ENCODE peak calls at places on chromosomes 1 and 21, in nine cellular contexts. One of them, this sample, is unnamed. For H3K4me1, the result is how much of the 10 kb centered on the place peaks cover.

GRCh38 chr1:63931468-63931867 is 157.7 kb downstream of the ROR1 start:
- DNase-seq in CD8-positive, alpha-beta T cell: no peak
- DNase-seq in neural progenitor cell: no peak
- DNase-seq in suprapubic skin: no peak
- DNase-seq in cardiac muscle cell: peak
- DNase-seq in A549: no peak
- DNase-seq in adrenal gland: no peak
- DNase-seq in psoas muscle: no peak
- DNase-seq in pancreas: no peak
- DNase-seq in this sample: no peak

GRCh38 chr1:233518344-233518743 is 95.6 kb upstream of the KCNK1 start:
- DNase-seq in neural progenitor cell: peak
- DNase-seq in pancreas: no peak
- DNase-seq in adrenal gland: peak
- DNase-seq in psoas muscle: no peak
- DNase-seq in CD8-positive, alpha-beta T cell: no peak
- DNase-seq in suprapubic skin: no peak
- DNase-seq in A549: peak
- DNase-seq in cardiac muscle cell: peak
- DNase-seq in this sample: no peak

GRCh38 chr1:9835404-9835757 is 11.6 kb upstream of the CLSTN1 start:
- DNase-seq in suprapubic skin: no peak
- DNase-seq in CD8-positive, alpha-beta T cell: no peak
- DNase-seq in cardiac muscle cell: no peak
- DNase-seq in pancreas: no peak
- DNase-seq in A549: no peak
- DNase-seq in adrenal gland: no peak
- DNase-seq in neural progenitor cell: no peak
- DNase-seq in psoas muscle: no peak
- DNase-seq in this sample: no peak

GRCh38 chr1:161307230-161307768 is 2.5 kb downstream of the MPZ start:
- DNase-seq in neural progenitor cell: no peak
- DNase-seq in psoas muscle: no peak
- DNase-seq in pancreas: no peak
- DNase-seq in cardiac muscle cell: peak
- DNase-seq in suprapubic skin: no peak
- DNase-seq in A549: no peak
- DNase-seq in CD8-positive, alpha-beta T cell: peak
- DNase-seq in adrenal gland: no peak
- DNase-seq in this sample: no peak

GRCh38 chr1:165949335-165950130 is 122.1 kb downstream of the UCK2 start:
- DNase-seq in neural progenitor cell: peak
- DNase-seq in CD8-positive, alpha-beta T cell: no peak
- DNase-seq in A549: no peak
- DNase-seq in psoas muscle: no peak
- DNase-seq in pancreas: no peak
- DNase-seq in adrenal gland: no peak
- DNase-seq in cardiac muscle cell: peak
- DNase-seq in suprapubic skin: no peak
- DNase-seq in this sample: no peak

GRCh38 chr1:232764458-232765231 is 40.6 kb upstream of the MAP10 start:
- DNase-seq in adrenal gland: no peak
- DNase-seq in suprapubic skin: no peak
- DNase-seq in neural progenitor cell: no peak
- DNase-seq in CD8-positive, alpha-beta T cell: no peak
- DNase-seq in pancreas: peak
- DNase-seq in psoas muscle: no peak
- DNase-seq in A549: no peak
- DNase-seq in cardiac muscle cell: no peak
- DNase-seq in this sample: peak

GRCh38 chr1:228457396-228458176 is 29.6 kb upstream of the RNF187 start:
- DNase-seq in pancreas: peak
- DNase-seq in psoas muscle: peak
- DNase-seq in adrenal gland: peak
- DNase-seq in suprapubic skin: peak
- DNase-seq in A549: peak
- DNase-seq in neural progenitor cell: peak
- DNase-seq in cardiac muscle cell: peak
- DNase-seq in CD8-positive, alpha-beta T cell: peak
- DNase-seq in this sample: peak

GRCh38 chr1:79161077-79161476 is 154.5 kb upstream of the ADGRL4 start:
- DNase-seq in CD8-positive, alpha-beta T cell: no peak
- DNase-seq in A549: no peak
- DNase-seq in adrenal gland: no peak
- DNase-seq in psoas muscle: no peak
- DNase-seq in neural progenitor cell: no peak
- DNase-seq in suprapubic skin: no peak
- DNase-seq in pancreas: no peak
- DNase-seq in cardiac muscle cell: peak
- DNase-seq in this sample: no peak

GRCh38 chr1:24826510-24826909 is 81.3 kb downstream of the CLIC4 start:
- DNase-seq in psoas muscle: no peak
- DNase-seq in cardiac muscle cell: no peak
- DNase-seq in CD8-positive, alpha-beta T cell: no peak
- DNase-seq in A549: no peak
- DNase-seq in pancreas: no peak
- DNase-seq in suprapubic skin: no peak
- DNase-seq in adrenal gland: no peak
- DNase-seq in neural progenitor cell: no peak
- DNase-seq in this sample: no peak

GRCh38 chr1:66177483-66177882 is 356.5 kb upstream of the SGIP1 start:
- DNase-seq in suprapubic skin: no peak
- DNase-seq in psoas muscle: no peak
- DNase-seq in CD8-positive, alpha-beta T cell: no peak
- DNase-seq in adrenal gland: no peak
- DNase-seq in cardiac muscle cell: no peak
- DNase-seq in pancreas: no peak
- DNase-seq in neural progenitor cell: no peak
- DNase-seq in A549: no peak
- DNase-seq in this sample: no peak

GRCh38 chr1:229199261-229199850 is 71.6 kb upstream of the RAB4A start:
- DNase-seq in suprapubic skin: no peak
- DNase-seq in adrenal gland: no peak
- DNase-seq in cardiac muscle cell: no peak
- DNase-seq in pancreas: no peak
- DNase-seq in CD8-positive, alpha-beta T cell: no peak
- DNase-seq in neural progenitor cell: no peak
- DNase-seq in psoas muscle: no peak
- DNase-seq in A549: no peak
- DNase-seq in this sample: peak

GRCh38 chr21:45502006-45502345 is 40.3 kb downstream of the SLC19A1 start:
- DNase-seq in CD8-positive, alpha-beta T cell: no peak
- DNase-seq in A549: no peak
- DNase-seq in adrenal gland: no peak
- DNase-seq in pancreas: no peak
- DNase-seq in cardiac muscle cell: no peak
- DNase-seq in suprapubic skin: peak
- DNase-seq in neural progenitor cell: no peak
- DNase-seq in psoas muscle: peak
- DNase-seq in this sample: no peak

GRCh38 chr1:95503371-95504145 is 269.5 kb downstream of the RWDD3 start:
- DNase-seq in cardiac muscle cell: no peak
- DNase-seq in A549: no peak
- DNase-seq in pancreas: no peak
- DNase-seq in neural progenitor cell: no peak
- DNase-seq in CD8-positive, alpha-beta T cell: no peak
- DNase-seq in suprapubic skin: no peak
- DNase-seq in adrenal gland: no peak
- DNase-seq in psoas muscle: no peak
- DNase-seq in this sample: no peak

GRCh38 chr1:153368477-153368876 is 6.9 kb downstream of the S100A12 start:
- DNase-seq in suprapubic skin: no peak
- DNase-seq in CD8-positive, alpha-beta T cell: no peak
- DNase-seq in pancreas: no peak
- DNase-seq in psoas muscle: no peak
- DNase-seq in neural progenitor cell: no peak
- DNase-seq in A549: no peak
- DNase-seq in cardiac muscle cell: no peak
- DNase-seq in adrenal gland: no peak
- DNase-seq in this sample: no peak

GRCh38 chr1:3659093-3659492 is 6.8 kb downstream of the TP73 start:
- DNase-seq in neural progenitor cell: no peak
- DNase-seq in psoas muscle: no peak
- DNase-seq in CD8-positive, alpha-beta T cell: no peak
- DNase-seq in suprapubic skin: no peak
- DNase-seq in cardiac muscle cell: no peak
- DNase-seq in adrenal gland: no peak
- DNase-seq in pancreas: no peak
- DNase-seq in A549: no peak
- DNase-seq in this sample: no peak

GRCh38 chr21:45579383-45580180 is 37.3 kb upstream of the SLC19A1 start:
- DNase-seq in A549: no peak
- DNase-seq in cardiac muscle cell: no peak
- DNase-seq in CD8-positive, alpha-beta T cell: no peak
- DNase-seq in neural progenitor cell: no peak
- DNase-seq in adrenal gland: no peak
- DNase-seq in psoas muscle: no peak
- DNase-seq in pancreas: no peak
- DNase-seq in suprapubic skin: peak
- DNase-seq in this sample: no peak

GRCh38 chr1:165843304-165843703 is 15.9 kb downstream of the UCK2 start:
- DNase-seq in CD8-positive, alpha-beta T cell: no peak
- DNase-seq in adrenal gland: no peak
- DNase-seq in neural progenitor cell: no peak
- DNase-seq in cardiac muscle cell: no peak
- DNase-seq in psoas muscle: no peak
- DNase-seq in pancreas: no peak
- DNase-seq in suprapubic skin: no peak
- DNase-seq in A549: no peak
- DNase-seq in this sample: no peak

GRCh38 chr1:20578721-20579380 is 10.0 kb upstream of the CDA start:
- DNase-seq in CD8-positive, alpha-beta T cell: no peak
- DNase-seq in psoas muscle: no peak
- DNase-seq in cardiac muscle cell: no peak
- DNase-seq in A549: no peak
- DNase-seq in suprapubic skin: no peak
- DNase-seq in pancreas: no peak
- DNase-seq in neural progenitor cell: no peak
- DNase-seq in adrenal gland: no peak
- DNase-seq in this sample: no peak

GRCh38 chr1:29706936-29707335 is 470.6 kb downstream of the PTPRU start:
- DNase-seq in A549: peak
- DNase-seq in adrenal gland: no peak
- DNase-seq in suprapubic skin: no peak
- DNase-seq in CD8-positive, alpha-beta T cell: no peak
- DNase-seq in cardiac muscle cell: peak
- DNase-seq in psoas muscle: no peak
- DNase-seq in neural progenitor cell: peak
- DNase-seq in pancreas: peak
- DNase-seq in this sample: no peak

GRCh38 chr1:158185770-158186705 is 5.3 kb downstream of the CD1D start:
- DNase-seq in pancreas: no peak
- DNase-seq in suprapubic skin: no peak
- DNase-seq in neural progenitor cell: no peak
- DNase-seq in psoas muscle: no peak
- DNase-seq in A549: no peak
- DNase-seq in CD8-positive, alpha-beta T cell: no peak
- DNase-seq in cardiac muscle cell: peak
- DNase-seq in adrenal gland: no peak
- DNase-seq in this sample: no peak

DNA sequence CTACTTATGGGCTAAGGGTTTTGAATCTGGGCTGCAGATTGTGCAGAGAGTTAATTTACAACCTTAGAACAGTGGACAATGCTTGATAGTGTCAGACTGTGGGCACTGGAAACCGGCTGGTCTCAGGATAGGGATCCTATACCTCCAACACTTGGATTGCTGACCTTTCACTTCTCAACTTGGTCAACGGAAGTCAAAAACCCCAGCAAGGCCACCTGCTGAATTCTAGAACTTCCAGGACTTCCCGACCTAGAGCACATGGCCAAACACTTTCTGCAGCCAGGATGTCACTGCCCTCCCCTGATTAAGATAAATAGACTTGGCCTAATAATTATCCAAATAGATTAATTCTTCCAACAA is 336 bp upstream of the DENND2D start:
- DNase-seq in suprapubic skin: no peak
- DNase-seq in cardiac muscle cell: no peak
- DNase-seq in CD8-positive, alpha-beta T cell: no peak
- DNase-seq in pancreas: no peak
- DNase-seq in A549: no peak
- DNase-seq in adrenal gland: no peak
- DNase-seq in psoas muscle: no peak
- DNase-seq in neural progenitor cell: no peak
- DNase-seq in this sample: no peak
- H3K4me1 ChIP-seq in suprapubic skin: half or more
- H3K4me1 ChIP-seq in cardiac muscle cell: under half
- H3K4me1 ChIP-seq in CD8-positive, alpha-beta T cell: half or more
- H3K4me1 ChIP-seq in pancreas: under half
- H3K4me1 ChIP-seq in A549: under half
- H3K4me1 ChIP-seq in adrenal gland: under half
- H3K4me1 ChIP-seq in psoas muscle: under half
- H3K4me1 ChIP-seq in neural progenitor cell: under half
- H3K4me1 ChIP-seq in this sample: under half

GRCh38 chr21:34887729-34888568 is 161.2 kb downstream of the RUNX1 start:
- DNase-seq in adrenal gland: peak
- DNase-seq in CD8-positive, alpha-beta T cell: peak
- DNase-seq in neural progenitor cell: peak
- DNase-seq in cardiac muscle cell: peak
- DNase-seq in pancreas: peak
- DNase-seq in suprapubic skin: peak
- DNase-seq in psoas muscle: peak
- DNase-seq in A549: peak
- DNase-seq in this sample: peak
- H3K4me1 ChIP-seq in adrenal gland: under half
- H3K4me1 ChIP-seq in CD8-positive, alpha-beta T cell: under half
- H3K4me1 ChIP-seq in neural progenitor cell: under half
- H3K4me1 ChIP-seq in cardiac muscle cell: under half
- H3K4me1 ChIP-seq in pancreas: under half
- H3K4me1 ChIP-seq in suprapubic skin: half or more
- H3K4me1 ChIP-seq in psoas muscle: under half
- H3K4me1 ChIP-seq in A549: under half
- H3K4me1 ChIP-seq in this sample: under half

GRCh38 chr1:43540653-43541071 is 10.0 kb downstream of the PTPRF start:
- DNase-seq in pancreas: peak
- DNase-seq in CD8-positive, alpha-beta T cell: no peak
- DNase-seq in neural progenitor cell: no peak
- DNase-seq in cardiac muscle cell: no peak
- DNase-seq in suprapubic skin: no peak
- DNase-seq in psoas muscle: no peak
- DNase-seq in A549: no peak
- DNase-seq in adrenal gland: peak
- DNase-seq in this sample: no peak
- H3K4me1 ChIP-seq in pancreas: half or more
- H3K4me1 ChIP-seq in CD8-positive, alpha-beta T cell: under half
- H3K4me1 ChIP-seq in neural progenitor cell: under half
- H3K4me1 ChIP-seq in cardiac muscle cell: under half
- H3K4me1 ChIP-seq in suprapubic skin: half or more
- H3K4me1 ChIP-seq in psoas muscle: under half
- H3K4me1 ChIP-seq in A549: under half
- H3K4me1 ChIP-seq in adrenal gland: under half
- H3K4me1 ChIP-seq in this sample: half or more

GRCh38 chr1:19435181-19435580 is 50.2 kb downstream of the CAPZB start:
- DNase-seq in adrenal gland: no peak
- DNase-seq in cardiac muscle cell: peak
- DNase-seq in CD8-positive, alpha-beta T cell: no peak
- DNase-seq in neural progenitor cell: no peak
- DNase-seq in psoas muscle: no peak
- DNase-seq in pancreas: no peak
- DNase-seq in suprapubic skin: no peak
- DNase-seq in A549: no peak
- DNase-seq in this sample: peak
- H3K4me1 ChIP-seq in adrenal gland: under half
- H3K4me1 ChIP-seq in cardiac muscle cell: under half
- H3K4me1 ChIP-seq in CD8-positive, alpha-beta T cell: half or more
- H3K4me1 ChIP-seq in neural progenitor cell: under half
- H3K4me1 ChIP-seq in psoas muscle: half or more
- H3K4me1 ChIP-seq in pancreas: under half
- H3K4me1 ChIP-seq in suprapubic skin: half or more
- H3K4me1 ChIP-seq in A549: under half
- H3K4me1 ChIP-seq in this sample: half or more